ENCODE peak calls at places on chromosome 22, in five cellular contexts. I is GM04504, M is ACHN, V is body of pancreas, S is OCI-M1. D is an unnamed sample.

GRCh38 chr22:28955817-28956216 is 72.4 kb downstream of the ZNRF3 start:
- DNase-seq in I (no peak), M (no peak), V (no peak), S (no peak), D (no peak)

GRCh38 chr22:17257091-17257490 is 37.9 kb upstream of the ADA2 start:
- DNase-seq in I (no peak), M (no peak), V (no peak), S (no peak), D (no peak)

GRCh38 chr22:45887202-45888131 is 89.5 kb downstream of the WNT7B start:
- DNase-seq in I (no peak), M (no peak), V (peak; percentile 67), S (no peak), D (peak; percentile 0)

GRCh38 chr22:19984201-19984753 is 32.3 kb downstream of the ARVCF start:
- DNase-seq in I (no peak), M (peak; percentile 79), V (no peak), S (no peak), D (peak; percentile 50)

GRCh38 chr22:25496396-25497064 is 67.9 kb upstream of the GRK3 start:
- DNase-seq in I (no peak), M (no peak), V (no peak), S (no peak), D (no peak)

GRCh38 chr22:42805016-42805997 is 51.8 kb downstream of the ARFGAP3 start:
- DNase-seq in I (no peak), M (no peak), V (peak; percentile 54), S (no peak), D (no peak)

GRCh38 chr22:27474711-27475547 is 326.6 kb downstream of the MN1 start:
- DNase-seq in I (peak; percentile 76), M (peak; percentile 96), V (no peak), S (no peak), D (no peak)

GRCh38 chr22:35866646-35867045 is 149.0 kb downstream of the APOL5 start:
- DNase-seq in I (no peak), M (no peak), V (no peak), S (no peak), D (no peak)

GRCh38 chr22:43945632-43946390 is 9.4 kb upstream of the SAMM50 start:
- DNase-seq in I (peak; percentile 31), M (peak; percentile 55), V (peak; percentile 51), S (peak; percentile 81), D (peak; percentile 80)

GRCh38 chr22:23772315-23773246 is at the start of gene MMP11:
- DNase-seq in I (no peak), M (peak; percentile 41), V (peak; percentile 55), S (peak; percentile 60), D (peak; percentile 76)

GRCh38 chr22:24068717-24069116 is 57.6 kb downstream of the CABIN1 start:
- DNase-seq in I (no peak), M (no peak), V (no peak), S (no peak), D (no peak)

GRCh38 chr22:41589260-41589600 is 410 bp downstream of the PMM1 start:
- DNase-seq in I (no peak), M (no peak), V (no peak), S (no peak), D (no peak)

GRCh38 chr22:49687333-49687732 is 140.3 kb downstream of the BRD1 start:
- DNase-seq in I (no peak), M (no peak), V (no peak), S (no peak), D (no peak)

GRCh38 chr22:44337658-44338004 is 24.9 kb upstream of the SHISAL1 start:
- DNase-seq in I (peak; percentile 33), M (peak; percentile 65), V (no peak), S (peak; percentile 2), D (peak; percentile 35)

GRCh38 chr22:41976961-41977566 is 7.8 kb downstream of the SEPTIN3 start:
- DNase-seq in I (no peak), M (no peak), V (no peak), S (no peak), D (peak; percentile 55)

GRCh38 chr22:43449831-43450225 is 38.0 kb downstream of the MPPED1 start:
- DNase-seq in I (no peak), M (no peak), V (no peak), S (no peak), D (no peak)

GRCh38 chr22:39927544-39927943 is 26.7 kb downstream of the GRAP2 start:
- DNase-seq in I (no peak), M (no peak), V (no peak), S (no peak), D (no peak)

GRCh38 chr22:36088292-36088691 is 59.7 kb upstream of the RBFOX2 start:
- DNase-seq in I (no peak), M (no peak), V (no peak), S (no peak), D (no peak)

GRCh38 chr22:45429921-45430775 is 16.7 kb downstream of the RIBC2 start:
- DNase-seq in I (no peak), M (no peak), V (no peak), S (no peak), D (no peak)